ENCODE peak calls at places on chromosomes 16 and 17, in seven cellular contexts. Z is GM12865, P is astrocyte of the spinal cord, U is fibroblast of pulmonary artery, N is Panc1, L is brain microvascular endothelial cell, T is breast epithelium. H is an unnamed sample.
A peak's percentile ranks its signal among the peaks of the same experiment; 100 is the strongest.

GRCh38 chr17:32927724-32928526 is at the start of gene TMEM98:
- DNase-seq in Z (no peak), L (no peak), U (peak; percentile 21), N (no peak), T (no peak), P (no peak), H (no peak)

GRCh38 chr16:85639529-85640253 is 26.6 kb downstream of the GSE1 start:
- DNase-seq in T (peak; percentile 53), P (no peak), Z (no peak), U (no peak), L (no peak), N (no peak), H (no peak)

GRCh38 chr17:32929288-32929574 is 1.3 kb downstream of the TMEM98 start:
- DNase-seq in U (peak; percentile 25), L (no peak), N (no peak), Z (no peak), T (no peak), P (no peak), H (no peak)

GRCh38 chr16:23245268-23245667 is 56.8 kb upstream of the SCNN1B start:
- DNase-seq in Z (no peak), P (no peak), L (no peak), U (no peak), N (no peak), T (peak; percentile 77), H (no peak)

GRCh38 chr16:1846416-1846815 is 19.4 kb downstream of the FAHD1 start:
- DNase-seq in T (no peak), Z (no peak), U (no peak), L (no peak), N (no peak), P (no peak), H (no peak)

GRCh38 chr16:47705268-47705667 is 244.1 kb downstream of the PHKB start:
- DNase-seq in N (no peak), L (no peak), T (no peak), U (no peak), Z (no peak), P (no peak), H (no peak)

GRCh38 chr16:68798398-68798797 is 44.9 kb upstream of the TANGO6 start:
- DNase-seq in N (no peak), P (no peak), U (no peak), Z (no peak), T (peak; percentile 63), L (no peak), H (no peak)

GRCh38 chr16:30901201-30902069 is 5.0 kb downstream of the CTF1 start:
- DNase-seq in U (no peak), Z (no peak), T (no peak), P (no peak), L (no peak), N (no peak), H (no peak)

GRCh38 chr16:81432899-81433560 is 11.6 kb upstream of the CMIP start:
- DNase-seq in U (no peak), L (no peak), Z (no peak), N (no peak), P (no peak), T (no peak), H (peak; percentile 47)

GRCh38 chr16:1918890-1919679 is 870 bp upstream of the HS3ST6 start:
- DNase-seq in N (no peak), U (no peak), L (no peak), T (no peak), P (no peak), Z (no peak), H (no peak)

GRCh38 chr17:8007836-8008235 is 5.4 kb downstream of the GUCY2D start:
- DNase-seq in P (no peak), L (no peak), U (no peak), Z (no peak), T (no peak), N (no peak), H (no peak)

GRCh38 chr17:67994827-67995567 is 1.3 kb downstream of the C17orf58 start:
- DNase-seq in P (peak; percentile 75), N (no peak), T (no peak), U (peak; percentile 79), Z (no peak), L (peak; percentile 82), H (no peak)

GRCh38 chr16:55566432-55567175 is at the start of gene CAPNS2:
- DNase-seq in N (no peak), P (no peak), U (no peak), L (no peak), T (no peak), Z (no peak), H (no peak)

GRCh38 chr17:49523706-49524472 is 28.8 kb downstream of the NGFR start:
- DNase-seq in P (no peak), Z (no peak), T (peak; percentile 95), L (no peak), U (no peak), N (no peak), H (no peak)

GRCh38 chr17:14316131-14316854 is 15.4 kb downstream of the HS3ST3B1 start:
- DNase-seq in P (peak; percentile 10), U (no peak), N (no peak), Z (no peak), L (no peak), T (no peak), H (no peak)

GRCh38 chr16:66979011-66979717 is 9.2 kb upstream of the CES4A start:
- DNase-seq in U (peak; percentile 22), P (no peak), T (no peak), N (no peak), L (no peak), Z (no peak), H (no peak)

GRCh38 chr16:15973460-15973859 is 24.0 kb downstream of the ABCC1 start:
- DNase-seq in T (no peak), U (peak; percentile 39), Z (no peak), P (no peak), N (no peak), L (no peak), H (no peak)

GRCh38 chr17:82019905-82020873 is 2.5 kb downstream of the CENPX start:
- DNase-seq in L (no peak), P (no peak), Z (peak; percentile 76), N (no peak), U (peak; percentile 45), T (no peak), H (peak; percentile 61)

GRCh38 chr17:9330140-9330902 is 245.3 kb downstream of the STX8 start:
- DNase-seq in U (no peak), P (no peak), Z (no peak), T (no peak), N (no peak), L (no peak), H (no peak)

GRCh38 chr17:64063088-64063487 is 42.7 kb upstream of the ICAM2 start:
- DNase-seq in P (no peak), Z (peak; percentile 74), T (no peak), U (no peak), N (no peak), L (no peak), H (peak; percentile 54)

GRCh38 chr16:57008440-57008839 is 19.1 kb downstream of the NLRC5 start:
- DNase-seq in N (no peak), L (no peak), U (no peak), Z (no peak), T (no peak), P (no peak), H (no peak)

GRCh38 chr16:57007530-57007929 is 18.2 kb downstream of the NLRC5 start:
- DNase-seq in T (no peak), L (no peak), N (no peak), Z (no peak), U (no peak), P (no peak), H (no peak)

GRCh38 chr16:57009641-57010170 is 20.3 kb downstream of the NLRC5 start:
- DNase-seq in U (no peak), P (no peak), N (no peak), Z (no peak), T (no peak), L (no peak), H (no peak)

GRCh38 chr16:57004387-57005250 is 15.3 kb downstream of the NLRC5 start:
- DNase-seq in L (no peak), U (no peak), Z (peak; percentile 72), T (no peak), P (no peak), N (no peak), H (no peak)

GRCh38 chr16:57007050-57007449 is 17.7 kb downstream of the NLRC5 start:
- DNase-seq in P (no peak), U (no peak), T (no peak), L (no peak), Z (no peak), N (no peak), H (no peak)
- H3K4me3 ChIP-seq in P (no peak overlapping the region), U (no peak overlapping the region), T (no peak overlapping the region), L (no peak overlapping the region), Z (no peak overlapping the region), N (no peak overlapping the region), H (no peak overlapping the region)

DNA sequence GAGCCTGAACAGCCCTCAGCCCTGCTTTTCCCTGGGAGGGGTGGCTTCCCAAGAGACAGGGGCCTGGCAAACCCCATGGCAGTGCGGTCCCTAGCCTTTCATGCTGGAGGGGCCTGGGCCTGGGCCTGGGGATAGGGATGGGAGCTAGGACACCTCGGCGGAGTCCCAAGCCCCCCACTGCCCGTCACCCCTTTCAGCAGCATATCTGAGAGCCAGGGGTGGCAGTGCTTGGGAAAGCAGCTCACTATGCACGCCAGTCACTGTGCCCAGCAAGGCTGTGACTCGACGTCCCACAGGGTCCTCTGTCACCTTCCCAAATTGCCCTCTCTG is 612 bp upstream of the SLC47A2 start:
- DNase-seq in Z (no peak), P (no peak), N (no peak), T (no peak), U (no peak), L (no peak), H (no peak)
- H3K4me3 ChIP-seq in Z (no peak overlapping the region), P (no peak overlapping the region), N (no peak overlapping the region), T (no peak overlapping the region), U (no peak overlapping the region), L (no peak overlapping the region), H (no peak overlapping the region)

GRCh38 chr16:35841632-35842031 is 2382.2 kb downstream of the TP53TG3F start:
- DNase-seq in Z (no peak), T (no peak), U (no peak), N (no peak), L (no peak), P (no peak), H (no peak)
- H3K4me3 ChIP-seq in Z (no peak overlapping the region), T (no peak overlapping the region), U (no peak overlapping the region), N (no peak overlapping the region), L (no peak overlapping the region), P (no peak overlapping the region), H (no peak overlapping the region)

GRCh38 chr16:54245788-54246453 is 40.7 kb downstream of the IRX3 start:
- DNase-seq in N (no peak), T (no peak), U (no peak), P (no peak), L (no peak), Z (no peak), H (no peak)
- H3K4me3 ChIP-seq in N (no peak overlapping the region), T (no peak overlapping the region), U (no peak overlapping the region), P (no peak overlapping the region), L (no peak overlapping the region), Z (no peak overlapping the region), H (no peak overlapping the region)

DNA sequence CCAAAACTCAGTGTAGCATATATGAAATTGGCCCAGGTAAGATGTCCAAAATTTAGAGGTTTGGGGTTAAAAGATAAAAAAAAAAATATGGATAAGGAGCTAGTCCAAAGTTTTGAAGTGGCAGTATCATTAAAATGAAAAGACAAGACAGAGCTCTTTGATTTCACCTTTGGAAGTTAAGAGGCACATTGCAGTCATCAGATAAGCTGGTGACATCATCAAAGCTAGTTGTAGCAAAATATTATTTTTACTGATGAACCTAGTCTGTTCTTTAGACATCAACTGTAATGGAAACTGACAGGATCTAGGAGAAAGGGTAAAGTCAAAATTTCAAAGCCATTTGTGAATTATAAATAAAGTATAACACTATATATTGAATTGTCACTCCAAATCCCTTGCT is 603.7 kb upstream of the CDH8 start:
- DNase-seq in Z (no peak), P (no peak), U (no peak), N (no peak), T (no peak), L (no peak), H (no peak)
- H3K4me3 ChIP-seq in Z (peak overlapping the region; percentile 37), P (no peak overlapping the region), U (no peak overlapping the region), N (no peak overlapping the region), T (no peak overlapping the region), L (no peak overlapping the region), H (no peak overlapping the region)